ENCODE peak calls at places on chromosome 1, in four cellular contexts. Y, Z, A and U are unnamed samples.
A peak's percentile ranks its signal among the peaks of the same experiment; 100 is the strongest.

GRCh38 chr1:111904478-111905218 is 84.8 kb downstream of the KCND3 start:
- DNase-seq in Y (no peak), Z (no peak), A (peak; percentile 3), U (peak; percentile 7)

GRCh38 chr1:198605426-198605825 is 33.4 kb upstream of the PTPRC start:
- DNase-seq in Y (no peak), Z (no peak), A (no peak), U (peak; percentile 5)

GRCh38 chr1:30904962-30905335 is 3.6 kb downstream of the SDC3 start:
- DNase-seq in Y (no peak), Z (no peak), A (no peak), U (no peak)

GRCh38 chr1:34824817-34825454 is 32.1 kb downstream of the GJA4 start:
- DNase-seq in Y (no peak), Z (no peak), A (no peak), U (no peak)

GRCh38 chr1:180609643-180610555 is 21.9 kb upstream of the XPR1 start:
- DNase-seq in Y (no peak), Z (peak; percentile 51), A (no peak), U (no peak)

GRCh38 chr1:69967245-69967766 is 238.1 kb downstream of the LRRC40 start:
- DNase-seq in Y (no peak), Z (no peak), A (no peak), U (no peak)

GRCh38 chr1:15229569-15230170 is 17.4 kb upstream of the FHAD1 start:
- DNase-seq in Y (no peak), Z (no peak), A (no peak), U (no peak)

GRCh38 chr1:43611950-43612349 is 38.0 kb upstream of the KDM4A start:
- DNase-seq in Y (no peak), Z (no peak), A (no peak), U (no peak)

GRCh38 chr1:182674346-182675246 is 9.8 kb downstream of the RGS8 start:
- DNase-seq in Y (no peak), Z (peak; percentile 28), A (peak; percentile 40), U (no peak)

GRCh38 chr1:30381671-30382365 is 341.6 kb downstream of the MATN1 start:
- DNase-seq in Y (no peak), Z (no peak), A (no peak), U (no peak)

GRCh38 chr1:156815307-156815826 is 1.3 kb downstream of the SH2D2A start:
- DNase-seq in Y (no peak), Z (peak; percentile 86), A (peak; percentile 70), U (no peak)

GRCh38 chr1:173507205-173507846 is 30.2 kb downstream of the PRDX6 start:
- DNase-seq in Y (no peak), Z (peak; percentile 90), A (peak; percentile 91), U (peak; percentile 9)

GRCh38 chr1:171877711-171878110 is 36.4 kb downstream of the DNM3 start:
- DNase-seq in Y (no peak), Z (no peak), A (peak; percentile 73), U (no peak)

GRCh38 chr1:31183927-31184554 is 55.6 kb downstream of the NKAIN1 start:
- DNase-seq in Y (peak; percentile 46), Z (peak; percentile 61), A (no peak), U (peak; percentile 74)

GRCh38 chr1:198560093-198560638 is 19.7 kb upstream of the ATP6V1G3 start:
- DNase-seq in Y (no peak), Z (peak; percentile 42), A (peak; percentile 29), U (no peak)

GRCh38 chr1:39572379-39573096 is 4.1 kb downstream of the PABPC4 start:
- DNase-seq in Y (no peak), Z (no peak), A (no peak), U (no peak)

GRCh38 chr1:160078392-160079195 is 2.7 kb upstream of the KCNJ9 start:
- DNase-seq in Y (peak; percentile 61), Z (peak; percentile 45), A (no peak), U (no peak)

GRCh38 chr1:156627313-156627880 is 8.2 kb downstream of the HAPLN2 start:
- DNase-seq in Y (peak; percentile 58), Z (peak; percentile 70), A (peak; percentile 37), U (peak; percentile 55)

GRCh38 chr1:40706626-40707025 is 15.1 kb downstream of the NFYC start:
- DNase-seq in Y (no peak), Z (no peak), A (peak; percentile 58), U (no peak)

GRCh38 chr1:184514447-184514846 is 127.6 kb downstream of the C1orf21 start:
- DNase-seq in Y (no peak), Z (no peak), A (no peak), U (no peak)

GRCh38 chr1:12159826-12160225 is 7.0 kb upstream of the TNFRSF1B start:
- DNase-seq in Y (no peak), Z (no peak), A (no peak), U (no peak)

GRCh38 chr1:210437111-210437510 is 108.4 kb downstream of the HHAT start:
- DNase-seq in Y (no peak), Z (no peak), A (no peak), U (no peak)

GRCh38 chr1:42798010-42798409 is 13.2 kb downstream of the TMEM269 start:
- DNase-seq in Y (no peak), Z (no peak), A (no peak), U (no peak)

GRCh38 chr1:169367096-169367685 is 406 bp downstream of the NME7 start:
- DNase-seq in Y (no peak), Z (no peak), A (no peak), U (no peak)

GRCh38 chr1:219710529-219711194 is 97.8 kb upstream of the ZC3H11B start:
- DNase-seq in Y (no peak), Z (peak; percentile 93), A (peak; percentile 99), U (no peak)

GRCh38 chr1:233066087-233066486 is 115.7 kb downstream of the NTPCR start:
- DNase-seq in Y (no peak), Z (no peak), A (no peak), U (no peak)

GRCh38 chr1:156963621-156964020 is 43.2 kb downstream of the LRRC71 start:
- DNase-seq in Y (no peak), Z (peak; percentile 15), A (no peak), U (no peak)

GRCh38 chr1:178954291-178954690 is 71.4 kb upstream of the FAM20B start:
- DNase-seq in Y (no peak), Z (no peak), A (no peak), U (no peak)

GRCh38 chr1:22236151-22236550 is 93.3 kb upstream of the WNT4 start:
- DNase-seq in Y (no peak), Z (no peak), A (no peak), U (no peak)

GRCh38 chr1:44422161-44422560 is 17.1 kb downstream of the RNF220 start:
- DNase-seq in Y (no peak), Z (no peak), A (no peak), U (no peak)

GRCh38 chr1:180231506-180232420 is 1.7 kb downstream of the LHX4 start:
- DNase-seq in Y (no peak), Z (peak; percentile 63), A (peak; percentile 38), U (no peak)

DNA sequence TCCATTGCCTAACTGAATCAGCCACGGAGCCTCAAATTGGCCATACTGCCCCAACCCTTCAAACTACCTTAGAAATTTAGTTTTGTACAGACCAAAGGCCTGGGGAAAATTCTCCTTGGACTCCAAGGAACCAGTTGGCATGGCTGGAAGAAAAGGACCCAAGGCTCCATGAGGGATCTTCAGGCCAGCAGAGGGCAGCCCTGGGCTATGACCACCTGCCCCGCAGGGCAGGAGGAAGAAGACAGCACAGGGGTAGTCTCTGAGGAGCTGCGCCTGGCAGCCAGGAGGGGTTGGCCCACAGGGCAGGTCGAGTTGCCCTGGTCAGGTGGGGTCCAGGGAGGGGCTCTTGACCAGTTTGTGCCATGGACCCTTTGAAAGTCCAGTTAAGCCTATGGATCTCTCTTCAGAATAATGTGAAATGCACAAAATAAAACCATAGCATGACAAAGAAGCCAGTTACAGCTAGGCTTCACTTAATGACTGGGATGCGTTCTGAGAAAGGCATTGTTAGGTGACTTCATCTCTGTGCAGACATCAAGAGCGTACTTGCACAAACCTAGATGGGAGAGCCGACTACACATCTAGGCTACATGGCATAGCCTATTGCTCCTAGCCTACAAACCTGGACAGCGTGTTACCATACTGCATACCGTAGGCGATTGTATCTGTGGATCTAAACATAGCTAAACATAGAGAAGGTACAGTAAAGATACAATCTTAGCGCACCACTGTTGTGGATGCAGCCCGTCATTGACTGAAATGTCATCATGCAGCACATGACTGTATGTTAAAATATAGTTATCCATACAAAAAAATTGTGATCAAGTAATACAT is 26.1 kb downstream of the CACNA1S start:
- DNase-seq in Y (peak; percentile 36), Z (peak; percentile 64), A (peak; percentile 10), U (peak; percentile 16)
- TF ChIP-seq CTCF in Y (peak; percentile 74), Z (peak; percentile 86), A (peak; percentile 55), U (peak; percentile 54)

GRCh38 chr1:23909412-23909811 is 3.8 kb downstream of the CNR2 start:
- DNase-seq in Y (no peak), Z (no peak), A (no peak), U (no peak)
- TF ChIP-seq CTCF in Y (no peak), Z (no peak), A (no peak), U (no peak)

DNA sequence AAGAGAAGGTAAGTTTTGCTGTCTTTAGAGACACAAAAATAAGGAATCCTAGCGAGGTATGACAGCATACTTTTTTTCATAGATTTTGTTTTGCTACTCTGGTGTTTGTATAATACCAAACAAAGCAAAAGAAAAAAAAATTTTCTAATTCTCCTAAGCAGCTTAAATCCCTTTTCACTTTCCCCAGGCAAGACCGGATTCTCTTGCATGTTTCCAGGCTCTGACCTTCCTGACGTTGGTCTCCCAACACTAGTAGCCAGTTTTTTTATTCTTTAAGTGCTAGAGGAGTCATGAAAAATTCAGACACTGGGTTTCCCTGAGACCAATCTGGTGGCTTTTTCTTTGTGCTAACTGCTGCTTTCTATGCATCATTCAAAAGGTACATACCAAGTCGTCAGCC is 111.4 kb downstream of the ZNF326 start:
- DNase-seq in Y (no peak), Z (no peak), A (no peak), U (no peak)
- TF ChIP-seq CTCF in Y (no peak), Z (no peak), A (no peak), U (no peak)

GRCh38 chr1:152049291-152050073 is 12.7 kb upstream of the S100A11 start:
- DNase-seq in Y (no peak), Z (peak; percentile 80), A (peak; percentile 13), U (no peak)

GRCh38 chr1:152048641-152048970 is 11.8 kb upstream of the S100A11 start:
- DNase-seq in Y (no peak), Z (no peak), A (no peak), U (no peak)

GRCh38 chr1:152052606-152053005 is 15.8 kb upstream of the S100A11 start:
- DNase-seq in Y (peak; percentile 64), Z (peak; percentile 85), A (peak; percentile 63), U (peak; percentile 88)

GRCh38 chr1:152053375-152053774 is 16.6 kb upstream of the S100A11 start:
- DNase-seq in Y (no peak), Z (no peak), A (no peak), U (no peak)

DNA sequence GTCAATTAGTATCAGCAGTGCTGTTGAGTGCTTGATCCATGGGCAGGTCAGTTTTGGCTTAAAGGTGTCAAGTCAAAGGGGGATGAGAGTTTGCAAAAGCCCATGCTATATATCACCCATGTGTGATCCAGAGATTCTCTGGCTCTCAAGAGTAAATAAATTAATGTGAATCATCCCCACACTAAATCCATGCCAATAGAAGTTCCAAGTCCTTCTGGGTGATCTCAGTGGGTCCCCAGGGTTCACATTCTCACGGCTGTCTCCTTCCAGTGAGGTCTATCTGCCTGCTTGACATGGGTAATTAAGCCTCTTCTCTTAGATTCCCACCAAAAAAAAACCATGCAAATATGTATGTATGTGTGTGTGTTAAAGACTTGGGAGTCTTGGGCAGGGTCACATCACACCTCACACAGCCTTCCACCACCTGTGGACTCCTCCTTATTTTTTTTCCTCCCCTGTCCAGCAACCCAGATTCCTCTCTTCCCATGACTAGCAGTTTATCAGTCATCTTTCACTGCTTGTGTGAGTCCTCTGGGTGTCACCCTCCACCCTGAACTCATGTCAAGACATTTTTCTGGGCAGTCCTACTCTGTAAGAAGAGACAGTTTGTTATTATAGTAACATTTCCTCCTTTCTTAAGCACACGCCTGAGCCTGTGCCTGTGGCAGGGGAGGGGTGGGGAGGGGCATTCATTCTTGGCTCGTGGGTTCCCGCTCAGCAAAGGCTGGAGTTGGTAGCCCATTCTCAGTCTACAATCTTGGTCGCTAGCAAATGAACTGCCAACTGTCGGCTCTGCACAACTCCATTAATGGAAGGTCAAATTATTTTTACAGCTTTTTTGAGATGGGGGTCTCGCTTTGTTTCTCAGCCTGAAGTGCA is 14.3 kb upstream of the S100A11 start:
- DNase-seq in Y (no peak), Z (no peak), A (peak; percentile 9), U (no peak)
- TF ChIP-seq CTCF in Y (no peak), Z (no peak), A (no peak), U (no peak)